ENCODE peak calls at places on chromosomes 6 and 20, in ten cellular contexts. Q is endothelial cell of umbilical vein; R is breast epithelium; S is stimulated activated CD8-positive, alpha-beta memory T cell treated with anti-CD3 and anti-CD28 coated beads, Interleukin-2, amount 100 ng/mL, for 1 hour; P is DMS153; T is activated effector memory CD4-positive, alpha-beta T cell treated with anti-CD3 and anti-CD28 coated beads, Interleukin-2, amount 50 U/mL, for 16 hours; Y is left ventricle myocardium superior; Z is myocyte; O is NCI-H510A; I is endothelial cell. N is an unnamed sample.

GRCh38 chr20:23366384-23366783 is 4.4 kb downstream of the GZF1 start:
- DNase-seq in I (no peak), Y (no peak), T (no peak), O (no peak), R (no peak), S (no peak), Q (peak), Z (no peak), P (no peak), N (no peak)

GRCh38 chr6:17002123-17002522 is 99.7 kb upstream of the STMND1 start:
- DNase-seq in P (no peak), T (no peak), Q (no peak), Y (no peak), R (no peak), I (no peak), O (no peak), Z (no peak), S (no peak), N (no peak)

GRCh38 chr6:79833806-79834205 is 113.5 kb downstream of the ELOVL4 start:
- DNase-seq in P (no peak), T (no peak), I (no peak), Z (no peak), R (no peak), S (no peak), Y (no peak), Q (no peak), O (no peak), N (no peak)

GRCh38 chr20:23548408-23548807 is 19.9 kb downstream of the CST9L start:
- DNase-seq in Q (no peak), S (no peak), I (no peak), O (no peak), T (no peak), P (no peak), R (no peak), Z (no peak), Y (no peak), N (no peak)

GRCh38 chr20:25249198-25249931 is 1.5 kb downstream of the PYGB start:
- DNase-seq in P (no peak), O (no peak), Z (no peak), Q (peak), Y (no peak), R (no peak), S (no peak), I (no peak), T (no peak), N (no peak)

GRCh38 chr6:49423817-49424216 is 39.2 kb downstream of the MMUT start:
- DNase-seq in Q (peak), O (no peak), Y (no peak), Z (no peak), S (no peak), P (peak), T (no peak), R (no peak), I (no peak), N (no peak)

GRCh38 chr6:107123501-107123900 is 8.2 kb upstream of the BEND3 start:
- DNase-seq in Y (no peak), I (no peak), S (no peak), O (no peak), Q (no peak), T (no peak), P (no peak), Z (no peak), R (no peak), N (no peak)

GRCh38 chr6:61134028-61134427 is 1152.0 kb downstream of the KHDRBS2 start:
- DNase-seq in T (no peak), Y (no peak), Z (no peak), O (no peak), P (no peak), S (no peak), I (no peak), Q (no peak), R (no peak), N (no peak)

GRCh38 chr6:14216931-14217684 is 99.5 kb downstream of the CD83 start:
- DNase-seq in P (no peak), Z (no peak), O (no peak), I (no peak), Q (no peak), T (no peak), Y (no peak), S (no peak), R (no peak), N (no peak)

GRCh38 chr20:34522969-34523871 is 7.0 kb downstream of the DYNLRB1 start:
- DNase-seq in Q (peak), Z (peak), O (peak), R (no peak), Y (no peak), S (no peak), P (no peak), I (peak), T (peak), N (peak)

GRCh38 chr6:21826031-21826430 is 232.5 kb downstream of the SOX4 start:
- DNase-seq in Q (no peak), S (no peak), P (no peak), O (no peak), I (no peak), R (no peak), Y (no peak), T (no peak), Z (no peak), N (no peak)

GRCh38 chr6:15663057-15663638 is 320 bp upstream of the DTNBP1 start:
- DNase-seq in S (no peak), T (no peak), R (no peak), Q (peak), Z (no peak), P (peak), Y (no peak), I (no peak), O (no peak), N (no peak)

GRCh38 chr6:42460892-42461291 is 9.2 kb upstream of the TRERF1 start:
- DNase-seq in S (no peak), Z (no peak), Y (no peak), T (no peak), Q (no peak), R (no peak), O (no peak), I (no peak), P (no peak), N (no peak)

N was measured in astrocyte of the cerebellum.